ENCODE peak calls at places on chromosomes 7 and 10, in nine cellular contexts. U is Caki2; S is T-helper 1 cell; M is stomach; C is H54; E is stimulated activated CD4-positive, alpha-beta T cell treated with anti-CD3 and anti-CD28 coated beads, Interleukin-15, amount 100 ng/mL, for 24 hours; K is T follicular helper cell; V is head of caudate nucleus; J is NCI-H446 treated with DMSO at 0.1 percent for 48 hours. A is an unnamed sample.

GRCh38 chr7:50619684-50620083 is 54.5 kb upstream of the DDC start:
- DNase-seq in U (no peak), S (no peak), M (no peak), C (no peak), E (no peak), K (no peak), V (peak), J (no peak), A (no peak)

GRCh38 chr10:89702121-89702480 is 711 bp downstream of the KIF20B start:
- DNase-seq in U (peak), S (no peak), M (no peak), C (no peak), E (peak), K (no peak), V (peak), J (no peak), A (peak)

GRCh38 chr10:50461834-50462233 is 161.9 kb downstream of the SGMS1 start:
- DNase-seq in U (no peak), S (no peak), M (no peak), C (no peak), E (no peak), K (no peak), V (no peak), J (no peak), A (no peak)

GRCh38 chr10:13219685-13220670 is 14.2 kb downstream of the UCMA start:
- DNase-seq in U (peak), S (no peak), M (peak), C (peak), E (peak), K (no peak), V (no peak), J (no peak), A (no peak)

GRCh38 chr10:119205926-119206602 is 1.3 kb upstream of the GRK5 start:
- DNase-seq in U (peak), S (peak), M (peak), C (peak), E (peak), K (no peak), V (peak), J (no peak), A (peak)

GRCh38 chr7:38123494-38123893 is 54.6 kb upstream of the STARD3NL start:
- DNase-seq in U (no peak), S (no peak), M (no peak), C (no peak), E (no peak), K (no peak), V (no peak), J (no peak), A (no peak)

GRCh38 chr10:61410353-61410752 is 42.8 kb downstream of the TMEM26 start:
- DNase-seq in U (no peak), S (no peak), M (no peak), C (no peak), E (no peak), K (no peak), V (no peak), J (no peak), A (no peak)

GRCh38 chr7:149882264-149883048 is 8.7 kb downstream of the ATP6V0E2 start:
- DNase-seq in U (no peak), S (no peak), M (no peak), C (no peak), E (no peak), K (no peak), V (peak), J (no peak), A (no peak)

GRCh38 chr10:121332829-121333765 is 265.1 kb downstream of the FGFR2 start:
- DNase-seq in U (no peak), S (no peak), M (no peak), C (no peak), E (no peak), K (no peak), V (no peak), J (no peak), A (no peak)

GRCh38 chr10:113071446-113071845 is 121.4 kb downstream of the TCF7L2 start:
- DNase-seq in U (no peak), S (no peak), M (peak), C (peak), E (no peak), K (no peak), V (no peak), J (no peak), A (no peak)

A was measured in cardiac fibroblast.